ENCODE peak calls at places on chromosomes 13 and 19, in five cellular contexts. One of them, this sample, is unnamed.
A peak's percentile ranks its signal among the peaks of the same experiment; 100 is the strongest.

GRCh38 chr19:47094557-47095517 is 18.7 kb downstream of the ZC3H4 start:
- DNase-seq in AG04450: no peak
- DNase-seq in left ventricle myocardium inferior: no peak
- DNase-seq in stimulated activated CD4-positive, alpha-beta T cell treated with anti-CD3 and anti-CD28 coated beads, Interleukin-2, amount 100 ng/mL, for 48 hours: peak; percentile 24
- DNase-seq in naive thymus-derived CD8-positive, alpha-beta T cell: no peak
- DNase-seq in this sample: no peak

GRCh38 chr19:21604941-21605548 is 99.6 kb downstream of the ZNF429 start:
- DNase-seq in AG04450: no peak
- DNase-seq in left ventricle myocardium inferior: no peak
- DNase-seq in stimulated activated CD4-positive, alpha-beta T cell treated with anti-CD3 and anti-CD28 coated beads, Interleukin-2, amount 100 ng/mL, for 48 hours: no peak
- DNase-seq in naive thymus-derived CD8-positive, alpha-beta T cell: no peak
- DNase-seq in this sample: no peak

GRCh38 chr13:112616586-112617381 is 28.8 kb upstream of the TUBGCP3 start:
- DNase-seq in AG04450: no peak
- DNase-seq in left ventricle myocardium inferior: no peak
- DNase-seq in stimulated activated CD4-positive, alpha-beta T cell treated with anti-CD3 and anti-CD28 coated beads, Interleukin-2, amount 100 ng/mL, for 48 hours: no peak
- DNase-seq in naive thymus-derived CD8-positive, alpha-beta T cell: no peak
- DNase-seq in this sample: no peak

GRCh38 chr13:40383132-40383531 is 283.3 kb downstream of the FOXO1 start:
- DNase-seq in AG04450: no peak
- DNase-seq in left ventricle myocardium inferior: no peak
- DNase-seq in stimulated activated CD4-positive, alpha-beta T cell treated with anti-CD3 and anti-CD28 coated beads, Interleukin-2, amount 100 ng/mL, for 48 hours: no peak
- DNase-seq in naive thymus-derived CD8-positive, alpha-beta T cell: no peak
- DNase-seq in this sample: no peak

GRCh38 chr13:106110241-106110855 is 425.1 kb downstream of the EFNB2 start:
- DNase-seq in AG04450: no peak
- DNase-seq in left ventricle myocardium inferior: no peak
- DNase-seq in stimulated activated CD4-positive, alpha-beta T cell treated with anti-CD3 and anti-CD28 coated beads, Interleukin-2, amount 100 ng/mL, for 48 hours: no peak
- DNase-seq in naive thymus-derived CD8-positive, alpha-beta T cell: no peak
- DNase-seq in this sample: no peak

GRCh38 chr19:16070366-16070990 is 5.8 kb upstream of the TPM4 start:
- DNase-seq in AG04450: no peak
- DNase-seq in left ventricle myocardium inferior: peak; percentile 46
- DNase-seq in stimulated activated CD4-positive, alpha-beta T cell treated with anti-CD3 and anti-CD28 coated beads, Interleukin-2, amount 100 ng/mL, for 48 hours: peak; percentile 65
- DNase-seq in naive thymus-derived CD8-positive, alpha-beta T cell: peak; percentile 84
- DNase-seq in this sample: peak; percentile 63

GRCh38 chr19:3537101-3537437 is 1.9 kb upstream of the TEKTIP1 start:
- DNase-seq in AG04450: no peak
- DNase-seq in left ventricle myocardium inferior: no peak
- DNase-seq in stimulated activated CD4-positive, alpha-beta T cell treated with anti-CD3 and anti-CD28 coated beads, Interleukin-2, amount 100 ng/mL, for 48 hours: no peak
- DNase-seq in naive thymus-derived CD8-positive, alpha-beta T cell: no peak
- DNase-seq in this sample: no peak

GRCh38 chr13:34152409-34152808 is 334.5 kb downstream of the RFC3 start:
- DNase-seq in AG04450: no peak
- DNase-seq in left ventricle myocardium inferior: no peak
- DNase-seq in stimulated activated CD4-positive, alpha-beta T cell treated with anti-CD3 and anti-CD28 coated beads, Interleukin-2, amount 100 ng/mL, for 48 hours: no peak
- DNase-seq in naive thymus-derived CD8-positive, alpha-beta T cell: no peak
- DNase-seq in this sample: no peak

GRCh38 chr13:86446311-86446710 is 647.1 kb upstream of the SLITRK6 start:
- DNase-seq in AG04450: no peak
- DNase-seq in left ventricle myocardium inferior: no peak
- DNase-seq in stimulated activated CD4-positive, alpha-beta T cell treated with anti-CD3 and anti-CD28 coated beads, Interleukin-2, amount 100 ng/mL, for 48 hours: no peak
- DNase-seq in naive thymus-derived CD8-positive, alpha-beta T cell: no peak
- DNase-seq in this sample: no peak

This sample was measured in stimulated activated CD8-positive, alpha-beta memory T cell treated with anti-CD3 and anti-CD28 coated beads, Interleukin-12 subunit alpha, Interleukin-12 subunit beta, amount 100 ng/mL, for 4 hours.